ENCODE peak calls at places on chromosome 16, in five cellular contexts. V is A549, C is H1, I is HCT116, Y is HepG2. W is an unnamed sample.

GRCh38 chr16:65509172-65509571 is 387.3 kb upstream of the CDH11 start:
- DNase-seq in V (no peak), C (no peak), I (no peak), Y (no peak), W (no peak)

GRCh38 chr16:51429041-51429440 is 278.0 kb upstream of the SALL1 start:
- DNase-seq in V (no peak), C (no peak), I (no peak), Y (no peak), W (no peak)

GRCh38 chr16:47826070-47826469 is 329.7 kb downstream of the ABCC12 start:
- DNase-seq in V (no peak), C (no peak), I (no peak), Y (no peak), W (no peak)

GRCh38 chr16:10240854-10241613 is 58.8 kb upstream of the GRIN2A start:
- DNase-seq in V (no peak), C (no peak), I (no peak), Y (no peak), W (no peak)

GRCh38 chr16:19858006-19858653 is 26.5 kb downstream of the GPRC5B start:
- DNase-seq in V (no peak), C (no peak), I (no peak), Y (no peak), W (peak; percentile 53)

GRCh38 chr16:3494574-3494973 is 715 bp downstream of the C16orf90 start:
- DNase-seq in V (no peak), C (no peak), I (no peak), Y (no peak), W (no peak)

GRCh38 chr16:50671644-50672260 is 9.4 kb downstream of the SNX20 start:
- DNase-seq in V (no peak), C (no peak), I (peak; percentile 64), Y (peak; percentile 36), W (peak; percentile 17)

GRCh38 chr16:8887952-8888560 is 5.9 kb downstream of the LITAFD start:
- DNase-seq in V (no peak), C (no peak), I (no peak), Y (peak; percentile 33), W (no peak)

GRCh38 chr16:24776486-24777220 is 47.2 kb downstream of the TNRC6A start:
- DNase-seq in V (no peak), C (no peak), I (no peak), Y (no peak), W (peak; percentile 63)

DNA sequence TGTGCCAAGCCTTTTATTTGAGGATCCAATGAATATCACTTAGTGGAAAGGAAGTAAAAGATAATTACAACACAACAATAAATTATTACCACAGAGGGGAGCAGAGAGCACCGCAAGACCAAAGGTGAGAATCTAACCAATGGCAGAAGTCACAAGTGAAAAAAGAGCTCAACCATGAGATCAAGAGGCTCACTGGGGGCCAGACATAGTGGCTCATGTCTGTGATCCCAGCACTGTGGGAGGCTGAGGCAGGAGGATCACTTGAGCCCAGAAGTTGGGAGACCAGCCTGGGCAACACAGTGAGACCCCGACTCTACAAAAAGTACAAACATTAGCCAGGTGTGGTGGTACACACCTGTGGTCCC is 17.7 kb downstream of the ANKRD11 start:
- DNase-seq in V (no peak), C (no peak), I (no peak), Y (peak; percentile 51), W (no peak)
- H3K4me1 ChIP-seq in V (peaks cover 52% of the 10 kb centered on the region), C (peaks cover 3% of the 10 kb centered on the region), I (peaks cover 69% of the 10 kb centered on the region), Y (peaks cover 58% of the 10 kb centered on the region), W (peaks cover 2% of the 10 kb centered on the region)

GRCh38 chr16:68848786-68849185 is 5.5 kb downstream of the TANGO6 start:
- DNase-seq in V (no peak), C (no peak), I (no peak), Y (no peak), W (no peak)

GRCh38 chr16:68844211-68844564 is 857 bp downstream of the TANGO6 start:
- DNase-seq in V (peak; percentile 25), C (no peak), I (no peak), Y (no peak), W (no peak)

GRCh38 chr16:68839831-68840230 is 3.5 kb upstream of the TANGO6 start:
- DNase-seq in V (no peak), C (no peak), I (no peak), Y (no peak), W (no peak)

GRCh38 chr16:68843482-68844210 is at the start of gene TANGO6:
- DNase-seq in V (peak; percentile 74), C (peak; percentile 49), I (peak; percentile 47), Y (peak; percentile 85), W (peak; percentile 86)
- TF ChIP-seq POLR2A in V (peak; percentile 94), C (peak; percentile 82), I (peak; percentile 94), Y (peak; percentile 85), W (peak; percentile 89)

GRCh38 chr16:57474671-57475661 is 11.3 kb downstream of the DOK4 start:
- DNase-seq in V (no peak), C (no peak), I (no peak), Y (no peak), W (no peak)
- TF ChIP-seq MAX in V (no peak), C (no peak), I (no peak), Y (no peak), W (no peak)

GRCh38 chr16:7423436-7423941 is 90.8 kb downstream of the RBFOX1 start:
- DNase-seq in V (no peak), C (no peak), I (no peak), Y (no peak), W (no peak)

GRCh38 chr16:7421578-7421977 is 88.9 kb downstream of the RBFOX1 start:
- DNase-seq in V (no peak), C (no peak), I (no peak), Y (no peak), W (no peak)

GRCh38 chr16:7420843-7421242 is 88.2 kb downstream of the RBFOX1 start:
- DNase-seq in V (no peak), C (no peak), I (no peak), Y (no peak), W (no peak)

DNA sequence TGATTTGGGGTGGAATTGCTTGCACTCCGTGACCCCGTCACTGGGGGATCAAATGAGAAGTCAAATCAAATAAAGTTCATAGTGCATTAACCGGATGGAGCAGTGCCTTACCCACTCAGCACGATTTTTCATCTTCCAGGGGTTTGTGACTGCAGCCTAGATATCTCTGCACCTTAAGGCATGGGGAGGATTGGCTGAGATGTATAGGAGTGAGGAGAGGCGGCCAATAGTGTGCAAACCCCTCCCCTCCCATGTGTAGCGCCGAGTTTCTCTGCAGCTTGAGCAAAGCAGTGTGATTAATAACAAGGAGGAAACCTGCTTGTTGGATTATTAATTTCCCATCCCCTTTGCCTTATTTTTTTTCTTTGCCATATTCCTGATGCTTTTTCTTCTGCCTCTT is 89.8 kb downstream of the RBFOX1 start:
- DNase-seq in V (no peak), C (no peak), I (no peak), Y (no peak), W (no peak)
- H3K4me1 ChIP-seq in V (no peaks in the 10 kb centered on the region), C (no peaks in the 10 kb centered on the region), I (no peaks in the 10 kb centered on the region), Y (no peaks in the 10 kb centered on the region), W (no peaks in the 10 kb centered on the region)